ENCODE peak calls at places on chromosomes 11 and 22, in six cellular contexts. One of them, this sample, is unnamed.
A peak's percentile ranks its signal among the peaks of the same experiment; 100 is the strongest.

GRCh38 chr11:11265994-11266606 is 87.0 kb downstream of the CSNK2A3 start:
- DNase-seq in lung: peak; percentile 55
- DNase-seq in psoas muscle: peak; percentile 40
- DNase-seq in IMR-90: peak; percentile 3
- DNase-seq in CD4-positive, alpha-beta memory T cell: peak; percentile 30
- DNase-seq in ascending aorta: no peak
- DNase-seq in this sample: peak; percentile 55

GRCh38 chr11:75773595-75774353 is 5.2 kb downstream of the DGAT2 start:
- DNase-seq in lung: no peak
- DNase-seq in psoas muscle: no peak
- DNase-seq in IMR-90: no peak
- DNase-seq in CD4-positive, alpha-beta memory T cell: no peak
- DNase-seq in ascending aorta: no peak
- DNase-seq in this sample: no peak

GRCh38 chr11:30351061-30351460 is 28.2 kb downstream of the ARL14EP start:
- DNase-seq in lung: no peak
- DNase-seq in psoas muscle: no peak
- DNase-seq in IMR-90: no peak
- DNase-seq in CD4-positive, alpha-beta memory T cell: no peak
- DNase-seq in ascending aorta: no peak
- DNase-seq in this sample: no peak

GRCh38 chr22:26892401-26893033 is 235.1 kb downstream of the MIAT start:
- DNase-seq in lung: peak; percentile 56
- DNase-seq in psoas muscle: no peak
- DNase-seq in IMR-90: no peak
- DNase-seq in CD4-positive, alpha-beta memory T cell: no peak
- DNase-seq in ascending aorta: no peak
- DNase-seq in this sample: no peak

GRCh38 chr11:70595452-70595851 is 197.1 kb downstream of the CTTN start:
- DNase-seq in lung: no peak
- DNase-seq in psoas muscle: no peak
- DNase-seq in IMR-90: no peak
- DNase-seq in CD4-positive, alpha-beta memory T cell: no peak
- DNase-seq in ascending aorta: no peak
- DNase-seq in this sample: no peak

GRCh38 chr11:73252577-73253191 is 19.5 kb upstream of the P2RY6 start:
- DNase-seq in lung: no peak
- DNase-seq in psoas muscle: no peak
- DNase-seq in IMR-90: no peak
- DNase-seq in CD4-positive, alpha-beta memory T cell: peak; percentile 3
- DNase-seq in ascending aorta: no peak
- DNase-seq in this sample: no peak

GRCh38 chr11:107591098-107591445 is at the start of gene ELMOD1:
- DNase-seq in lung: no peak
- DNase-seq in psoas muscle: peak; percentile 64
- DNase-seq in IMR-90: peak; percentile 23
- DNase-seq in CD4-positive, alpha-beta memory T cell: peak; percentile 24
- DNase-seq in ascending aorta: no peak
- DNase-seq in this sample: no peak

GRCh38 chr22:37241351-37242142 is 2.5 kb downstream of the RAC2 start:
- DNase-seq in lung: no peak
- DNase-seq in psoas muscle: no peak
- DNase-seq in IMR-90: no peak
- DNase-seq in CD4-positive, alpha-beta memory T cell: peak; percentile 50
- DNase-seq in ascending aorta: no peak
- DNase-seq in this sample: no peak

GRCh38 chr11:65555693-65556231 is 2.4 kb downstream of the LTBP3 start:
- DNase-seq in lung: no peak
- DNase-seq in psoas muscle: peak; percentile 87
- DNase-seq in IMR-90: peak; percentile 88
- DNase-seq in CD4-positive, alpha-beta memory T cell: no peak
- DNase-seq in ascending aorta: no peak
- DNase-seq in this sample: no peak

GRCh38 chr11:119832536-119832935 is 103.5 kb upstream of the NECTIN1 start:
- DNase-seq in lung: no peak
- DNase-seq in psoas muscle: no peak
- DNase-seq in IMR-90: peak; percentile 5
- DNase-seq in CD4-positive, alpha-beta memory T cell: no peak
- DNase-seq in ascending aorta: no peak
- DNase-seq in this sample: no peak

GRCh38 chr11:122202951-122203456 is 87.0 kb upstream of the BLID start:
- DNase-seq in lung: peak; percentile 70
- DNase-seq in psoas muscle: peak; percentile 70
- DNase-seq in IMR-90: peak; percentile 71
- DNase-seq in CD4-positive, alpha-beta memory T cell: peak; percentile 3
- DNase-seq in ascending aorta: no peak
- DNase-seq in this sample: peak; percentile 24

GRCh38 chr22:44051961-44052360 is 27.9 kb downstream of the PARVB start:
- DNase-seq in lung: no peak
- DNase-seq in psoas muscle: no peak
- DNase-seq in IMR-90: no peak
- DNase-seq in CD4-positive, alpha-beta memory T cell: no peak
- DNase-seq in ascending aorta: no peak
- DNase-seq in this sample: no peak

GRCh38 chr22:19815093-19815822 is 39.4 kb downstream of the GNB1L start:
- DNase-seq in lung: no peak
- DNase-seq in psoas muscle: no peak
- DNase-seq in IMR-90: no peak
- DNase-seq in CD4-positive, alpha-beta memory T cell: no peak
- DNase-seq in ascending aorta: no peak
- DNase-seq in this sample: no peak

GRCh38 chr22:26134654-26135330 is 34.5 kb upstream of the SEZ6L start:
- DNase-seq in lung: no peak
- DNase-seq in psoas muscle: no peak
- DNase-seq in IMR-90: no peak
- DNase-seq in CD4-positive, alpha-beta memory T cell: no peak
- DNase-seq in ascending aorta: no peak
- DNase-seq in this sample: no peak

GRCh38 chr22:46023558-46023981 is 46.6 kb upstream of the WNT7B start:
- DNase-seq in lung: no peak
- DNase-seq in psoas muscle: peak; percentile 31
- DNase-seq in IMR-90: peak; percentile 92
- DNase-seq in CD4-positive, alpha-beta memory T cell: no peak
- DNase-seq in ascending aorta: peak; percentile 34
- DNase-seq in this sample: no peak

GRCh38 chr11:74520927-74521665 is 27.6 kb upstream of the LIPT2 start:
- DNase-seq in lung: no peak
- DNase-seq in psoas muscle: no peak
- DNase-seq in IMR-90: no peak
- DNase-seq in CD4-positive, alpha-beta memory T cell: no peak
- DNase-seq in ascending aorta: no peak
- DNase-seq in this sample: no peak

GRCh38 chr11:66685276-66686099 is 7.8 kb upstream of the RBM4B start:
- DNase-seq in lung: no peak
- DNase-seq in psoas muscle: no peak
- DNase-seq in IMR-90: no peak
- DNase-seq in CD4-positive, alpha-beta memory T cell: no peak
- DNase-seq in ascending aorta: no peak
- DNase-seq in this sample: no peak

GRCh38 chr11:3225159-3225758 is 6.6 kb upstream of the MRGPRG start:
- DNase-seq in lung: no peak
- DNase-seq in psoas muscle: no peak
- DNase-seq in IMR-90: no peak
- DNase-seq in CD4-positive, alpha-beta memory T cell: no peak
- DNase-seq in ascending aorta: no peak
- DNase-seq in this sample: no peak

DNA sequence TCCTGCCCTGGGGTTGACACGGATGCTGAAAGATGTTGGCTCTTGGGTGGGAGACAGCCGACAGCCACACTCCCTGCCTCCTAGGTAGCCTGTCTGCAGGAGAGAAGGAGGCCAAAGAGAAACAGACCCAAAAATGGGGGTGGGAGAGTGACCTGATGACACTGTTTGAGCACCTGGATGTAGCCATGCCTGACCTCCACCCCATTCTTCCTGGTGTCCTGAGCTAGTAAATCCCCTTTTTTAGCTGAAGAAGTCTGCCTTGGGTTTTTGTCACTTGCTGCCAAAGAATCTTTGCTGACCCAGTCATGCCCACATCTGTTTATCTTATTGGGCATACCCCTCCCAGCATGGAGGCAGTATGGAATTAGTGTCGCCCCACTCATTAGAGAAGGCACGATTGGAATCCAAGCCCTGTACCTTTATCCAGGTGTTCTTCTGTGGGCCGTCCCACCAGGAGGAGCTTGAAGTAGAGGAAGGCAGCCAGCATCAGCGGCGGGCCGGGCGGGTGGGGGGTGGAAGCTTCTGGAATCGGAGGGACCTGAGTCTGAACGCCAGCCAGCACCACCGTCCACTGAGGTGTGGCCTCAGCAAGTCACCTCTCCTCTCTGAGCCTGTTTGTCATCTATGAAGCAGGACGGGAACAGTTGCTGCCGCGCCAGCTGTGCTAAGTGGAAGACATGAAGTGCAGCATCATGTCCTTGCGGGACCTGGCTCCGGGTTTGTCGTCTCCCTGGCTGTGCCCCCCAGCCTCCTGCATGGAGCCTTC is 37.8 kb downstream of the IGHMBP2 start:
- DNase-seq in lung: no peak
- DNase-seq in psoas muscle: no peak
- DNase-seq in IMR-90: no peak
- DNase-seq in CD4-positive, alpha-beta memory T cell: no peak
- DNase-seq in ascending aorta: no peak
- DNase-seq in this sample: no peak
- H3K27ac ChIP-seq in lung: no peak overlapping the region
- H3K27ac ChIP-seq in psoas muscle: no peak overlapping the region
- H3K27ac ChIP-seq in IMR-90: peak overlapping the region; percentile 20
- H3K27ac ChIP-seq in CD4-positive, alpha-beta memory T cell: no peak overlapping the region
- H3K27ac ChIP-seq in ascending aorta: peak overlapping the region; percentile 93
- H3K27ac ChIP-seq in this sample: no peak overlapping the region

GRCh38 chr11:94794287-94795168 is 26.4 kb downstream of the AMOTL1 start:
- DNase-seq in lung: peak; percentile 60
- DNase-seq in psoas muscle: peak; percentile 72
- DNase-seq in IMR-90: peak; percentile 99
- DNase-seq in CD4-positive, alpha-beta memory T cell: no peak
- DNase-seq in ascending aorta: no peak
- DNase-seq in this sample: no peak

GRCh38 chr11:94796863-94797262 is 28.7 kb downstream of the AMOTL1 start:
- DNase-seq in lung: no peak
- DNase-seq in psoas muscle: no peak
- DNase-seq in IMR-90: no peak
- DNase-seq in CD4-positive, alpha-beta memory T cell: no peak
- DNase-seq in ascending aorta: no peak
- DNase-seq in this sample: no peak

GRCh38 chr11:94793002-94793401 is 24.8 kb downstream of the AMOTL1 start:
- DNase-seq in lung: no peak
- DNase-seq in psoas muscle: no peak
- DNase-seq in IMR-90: peak; percentile 65
- DNase-seq in CD4-positive, alpha-beta memory T cell: no peak
- DNase-seq in ascending aorta: no peak
- DNase-seq in this sample: no peak

GRCh38 chr11:94793822-94794221 is 25.7 kb downstream of the AMOTL1 start:
- DNase-seq in lung: no peak
- DNase-seq in psoas muscle: no peak
- DNase-seq in IMR-90: peak; percentile 81
- DNase-seq in CD4-positive, alpha-beta memory T cell: no peak
- DNase-seq in ascending aorta: no peak
- DNase-seq in this sample: no peak

DNA sequence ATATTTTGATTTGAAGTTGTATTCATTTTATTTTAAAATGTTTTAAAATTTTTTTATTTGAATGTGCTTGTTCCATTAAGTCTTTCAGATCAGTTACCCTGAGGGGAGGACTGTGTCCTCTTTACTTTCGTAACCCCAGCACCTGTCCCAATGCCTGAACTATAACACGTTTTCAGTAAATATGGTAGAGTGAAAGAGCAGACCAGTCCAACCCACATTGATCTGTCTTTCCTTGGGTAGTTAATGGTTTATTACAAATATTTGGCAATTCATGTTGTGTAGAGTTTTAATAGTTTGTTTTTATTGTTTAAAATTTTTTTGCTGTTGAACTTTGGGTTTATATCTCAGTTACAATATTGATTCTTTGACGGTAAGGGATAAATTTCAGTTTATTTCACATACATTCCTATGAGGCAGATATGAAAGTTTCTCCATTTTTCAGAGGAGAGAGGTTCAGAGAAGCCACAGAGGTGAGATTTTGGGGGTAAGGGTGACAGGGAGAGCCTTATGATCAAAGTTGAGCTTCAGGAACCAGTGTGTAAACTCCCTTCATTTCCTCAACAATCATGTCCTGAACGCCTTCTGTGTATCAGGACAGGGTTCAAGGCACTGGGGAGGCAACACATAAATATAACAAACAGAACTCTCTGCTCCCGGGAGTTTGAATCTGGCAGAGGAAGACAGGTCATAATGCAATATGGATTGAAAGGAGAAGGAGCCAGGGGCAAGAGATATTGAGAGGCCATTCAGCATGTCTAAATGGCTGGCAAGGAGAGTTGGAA is 27.8 kb downstream of the AMOTL1 start:
- DNase-seq in lung: no peak
- DNase-seq in psoas muscle: no peak
- DNase-seq in IMR-90: no peak
- DNase-seq in CD4-positive, alpha-beta memory T cell: no peak
- DNase-seq in ascending aorta: no peak
- DNase-seq in this sample: no peak
- H3K4me3 ChIP-seq in lung: no peak overlapping the region
- H3K4me3 ChIP-seq in psoas muscle: peak overlapping the region; percentile 50
- H3K4me3 ChIP-seq in IMR-90: no peak overlapping the region
- H3K4me3 ChIP-seq in CD4-positive, alpha-beta memory T cell: no peak overlapping the region
- H3K4me3 ChIP-seq in ascending aorta: no peak overlapping the region
- H3K4me3 ChIP-seq in this sample: no peak overlapping the region

DNA sequence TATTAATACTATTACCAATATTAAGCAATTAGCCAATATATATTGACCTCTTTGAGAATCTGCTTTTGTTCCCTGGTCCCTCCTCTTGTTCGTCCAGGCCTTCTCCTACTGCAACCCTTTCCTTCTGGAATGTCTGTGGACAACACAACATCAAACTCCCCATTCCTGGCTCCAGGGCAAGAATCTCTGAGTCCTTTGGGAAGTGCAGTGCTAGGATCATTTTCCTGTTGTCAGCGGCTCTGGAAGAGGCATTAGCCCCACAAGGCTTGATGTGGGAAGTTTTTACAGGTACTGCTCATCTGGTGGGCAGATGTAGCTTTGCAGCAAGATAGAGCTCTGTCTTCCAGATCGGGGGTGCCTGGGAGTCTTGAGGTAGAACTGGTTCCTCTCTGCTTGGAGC is 74.3 kb downstream of the RPUSD4 start:
- DNase-seq in lung: no peak
- DNase-seq in psoas muscle: no peak
- DNase-seq in IMR-90: no peak
- DNase-seq in CD4-positive, alpha-beta memory T cell: no peak
- DNase-seq in ascending aorta: no peak
- DNase-seq in this sample: no peak
- H3K36me3 ChIP-seq in lung: no peaks in the 10 kb centered on the region
- H3K36me3 ChIP-seq in psoas muscle: no peaks in the 10 kb centered on the region
- H3K36me3 ChIP-seq in IMR-90: no peaks in the 10 kb centered on the region
- H3K36me3 ChIP-seq in CD4-positive, alpha-beta memory T cell: no peaks in the 10 kb centered on the region
- H3K36me3 ChIP-seq in ascending aorta: no peaks in the 10 kb centered on the region
- H3K36me3 ChIP-seq in this sample: no peaks in the 10 kb centered on the region

GRCh38 chr22:33811208-33811607 is 109.1 kb downstream of the LARGE1 start:
- DNase-seq in lung: no peak
- DNase-seq in psoas muscle: no peak
- DNase-seq in IMR-90: no peak
- DNase-seq in CD4-positive, alpha-beta memory T cell: no peak
- DNase-seq in ascending aorta: no peak
- DNase-seq in this sample: no peak
- H3K27ac ChIP-seq in lung: peak overlapping the region; percentile 80
- H3K27ac ChIP-seq in psoas muscle: no peak overlapping the region
- H3K27ac ChIP-seq in IMR-90: no peak overlapping the region
- H3K27ac ChIP-seq in CD4-positive, alpha-beta memory T cell: no peak overlapping the region
- H3K27ac ChIP-seq in ascending aorta: peak overlapping the region; percentile 52
- H3K27ac ChIP-seq in this sample: no peak overlapping the region

DNA sequence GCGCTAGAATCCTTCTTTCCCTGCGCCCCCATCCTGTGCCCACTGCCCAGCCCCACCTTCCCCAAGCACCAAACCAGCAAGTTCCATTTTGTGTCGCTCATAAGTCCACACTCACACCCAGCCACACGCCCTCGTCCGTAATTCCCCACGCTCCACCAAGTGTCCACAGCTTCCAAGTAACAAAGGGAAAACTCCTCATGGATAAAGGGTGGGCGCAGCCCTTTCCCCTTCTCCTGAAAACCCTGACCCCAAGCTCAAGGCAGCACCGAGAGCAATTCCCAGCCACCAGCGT is 463 bp downstream of the FXYD6 start:
- DNase-seq in lung: no peak
- DNase-seq in psoas muscle: no peak
- DNase-seq in IMR-90: no peak
- DNase-seq in CD4-positive, alpha-beta memory T cell: no peak
- DNase-seq in ascending aorta: no peak
- DNase-seq in this sample: no peak
- H3K4me3 ChIP-seq in lung: peak overlapping the region; percentile 45
- H3K4me3 ChIP-seq in psoas muscle: peak overlapping the region; percentile 68
- H3K4me3 ChIP-seq in IMR-90: no peak overlapping the region
- H3K4me3 ChIP-seq in CD4-positive, alpha-beta memory T cell: peak overlapping the region; percentile 53
- H3K4me3 ChIP-seq in ascending aorta: peak overlapping the region; percentile 40
- H3K4me3 ChIP-seq in this sample: peak overlapping the region; percentile 55